ENCODE peak calls at places on chromosomes 13 and 19, in seven cellular contexts. B is H9, N is Calu3, D is natural killer cell, F is H1, G is thoracic aorta, I is ovary. O is an unnamed sample.

GRCh38 chr19:51131780-51132680 is 7.3 kb downstream of the SIGLEC9 start:
- DNase-seq in D (no peak), I (peak), N (no peak), B (no peak), G (no peak), F (no peak), O (no peak)

GRCh38 chr13:40152145-40152544 is 496.7 kb downstream of the COG6 start:
- DNase-seq in B (no peak), N (peak), F (no peak), G (peak), I (no peak), D (no peak), O (no peak)

GRCh38 chr19:50658438-50659317 is 9.4 kb downstream of the C19orf81 start:
- DNase-seq in D (peak), N (no peak), B (peak), G (no peak), I (peak), F (peak), O (peak)

GRCh38 chr13:74930402-74931165 is 551.4 kb downstream of the TBC1D4 start:
- DNase-seq in G (no peak), N (no peak), F (no peak), D (no peak), B (no peak), I (no peak), O (no peak)

GRCh38 chr13:94968040-94968756 is 255.9 kb upstream of the SOX21 start:
- DNase-seq in G (no peak), N (no peak), D (no peak), B (peak), I (peak), F (no peak), O (peak)

GRCh38 chr13:34731486-34731885 is 210.6 kb upstream of the NBEA start:
- DNase-seq in B (no peak), I (no peak), G (no peak), D (no peak), N (no peak), F (no peak), O (no peak)

GRCh38 chr19:22257916-22258315 is 28.3 kb upstream of the ZNF729 start:
- DNase-seq in G (no peak), D (no peak), B (no peak), I (no peak), N (no peak), F (no peak), O (no peak)

GRCh38 chr13:110218601-110219201 is 88.3 kb downstream of the COL4A1 start:
- DNase-seq in I (no peak), F (no peak), B (no peak), G (no peak), N (no peak), D (no peak), O (no peak)

GRCh38 chr13:40777166-40777956 is 6.4 kb upstream of the MRPS31 start:
- DNase-seq in D (peak), I (no peak), N (peak), G (no peak), F (no peak), B (peak), O (peak)

GRCh38 chr19:33147538-33147937 is 15.6 kb downstream of the WDR88 start:
- DNase-seq in I (no peak), D (no peak), G (no peak), N (no peak), B (no peak), F (no peak), O (no peak)

GRCh38 chr19:48862827-48863226 is 5.6 kb downstream of the PLEKHA4 start:
- DNase-seq in G (no peak), D (no peak), B (no peak), F (no peak), I (no peak), N (no peak), O (no peak)

GRCh38 chr19:29285187-29285687 is 72.3 kb upstream of the UQCRFS1 start:
- DNase-seq in D (no peak), G (no peak), F (no peak), N (no peak), B (no peak), I (no peak), O (no peak)

GRCh38 chr13:51764184-51765141 is 39.5 kb downstream of the DHRS12 start:
- DNase-seq in N (peak), I (peak), G (no peak), B (no peak), D (peak), F (no peak), O (no peak)

GRCh38 chr19:4425531-4425930 is 23.1 kb downstream of the CHAF1A start:
- DNase-seq in D (no peak), B (no peak), F (no peak), N (no peak), G (no peak), I (no peak), O (no peak)

GRCh38 chr19:45076029-45076850 is at the start of gene ZNF296:
- DNase-seq in G (no peak), I (no peak), F (no peak), B (peak), D (peak), N (peak), O (peak)

GRCh38 chr19:13212759-13213330 is 62.6 kb downstream of the IER2 start:
- DNase-seq in G (no peak), F (no peak), I (peak), N (peak), D (peak), B (peak), O (peak)

GRCh38 chr13:59483441-59484116 is 680.1 kb downstream of the DIAPH3 start:
- DNase-seq in F (no peak), I (no peak), B (peak), G (no peak), N (no peak), D (no peak), O (no peak)

GRCh38 chr13:86792153-86792651 is 879.0 kb upstream of the SLITRK5 start:
- DNase-seq in F (no peak), D (no peak), N (no peak), I (no peak), G (no peak), B (peak), O (no peak)

GRCh38 chr13:112324121-112324520 is 52.0 kb upstream of the SPACA7 start:
- DNase-seq in B (no peak), I (no peak), N (no peak), F (no peak), D (no peak), G (no peak), O (no peak)

GRCh38 chr19:2042485-2043268 is 8.4 kb downstream of the MKNK2 start:
- DNase-seq in D (no peak), B (no peak), I (peak), N (no peak), G (no peak), F (no peak), O (no peak)

GRCh38 chr19:2044709-2045500 is 6.1 kb downstream of the MKNK2 start:
- DNase-seq in F (no peak), B (peak), G (no peak), D (no peak), N (no peak), I (peak), O (no peak)

GRCh38 chr19:2045501-2046045 is 5.5 kb downstream of the MKNK2 start:
- DNase-seq in I (no peak), G (no peak), F (no peak), D (no peak), N (no peak), B (no peak), O (no peak)

GRCh38 chr19:2043269-2043641 is 7.8 kb downstream of the MKNK2 start:
- DNase-seq in G (no peak), I (peak), N (no peak), D (no peak), B (no peak), F (no peak), O (no peak)

GRCh38 chr19:2043864-2044708 is 7.0 kb downstream of the MKNK2 start:
- DNase-seq in N (no peak), G (no peak), D (no peak), B (peak), I (peak), F (no peak), O (no peak)
- TF ChIP-seq CTCF in N (no peak), G (no peak), D (no peak), B (no peak), I (no peak), F (no peak), O (no peak)

GRCh38 chr13:28138012-28138755 is at the start of gene PAN3:
- DNase-seq in F (peak), N (peak), G (peak), B (peak), D (peak), I (peak), O (peak)
- TF ChIP-seq CTCF in F (no peak), N (no peak), G (no peak), B (no peak), D (peak), I (no peak), O (no peak)

GRCh38 chr13:80388506-80388905 is 47.6 kb upstream of the SPRY2 start:
- DNase-seq in D (no peak), B (no peak), N (no peak), G (no peak), I (no peak), F (no peak), O (no peak)
- TF ChIP-seq CTCF in D (no peak), B (no peak), N (no peak), G (no peak), I (no peak), F (no peak), O (no peak)

GRCh38 chr13:93248627-93249047 is 22.0 kb downstream of the GPC6 start:
- DNase-seq in I (no peak), F (no peak), D (no peak), N (peak), G (no peak), B (peak), O (peak)
- TF ChIP-seq CTCF in I (no peak), F (peak), D (no peak), N (no peak), G (peak), B (peak), O (peak)

DNA sequence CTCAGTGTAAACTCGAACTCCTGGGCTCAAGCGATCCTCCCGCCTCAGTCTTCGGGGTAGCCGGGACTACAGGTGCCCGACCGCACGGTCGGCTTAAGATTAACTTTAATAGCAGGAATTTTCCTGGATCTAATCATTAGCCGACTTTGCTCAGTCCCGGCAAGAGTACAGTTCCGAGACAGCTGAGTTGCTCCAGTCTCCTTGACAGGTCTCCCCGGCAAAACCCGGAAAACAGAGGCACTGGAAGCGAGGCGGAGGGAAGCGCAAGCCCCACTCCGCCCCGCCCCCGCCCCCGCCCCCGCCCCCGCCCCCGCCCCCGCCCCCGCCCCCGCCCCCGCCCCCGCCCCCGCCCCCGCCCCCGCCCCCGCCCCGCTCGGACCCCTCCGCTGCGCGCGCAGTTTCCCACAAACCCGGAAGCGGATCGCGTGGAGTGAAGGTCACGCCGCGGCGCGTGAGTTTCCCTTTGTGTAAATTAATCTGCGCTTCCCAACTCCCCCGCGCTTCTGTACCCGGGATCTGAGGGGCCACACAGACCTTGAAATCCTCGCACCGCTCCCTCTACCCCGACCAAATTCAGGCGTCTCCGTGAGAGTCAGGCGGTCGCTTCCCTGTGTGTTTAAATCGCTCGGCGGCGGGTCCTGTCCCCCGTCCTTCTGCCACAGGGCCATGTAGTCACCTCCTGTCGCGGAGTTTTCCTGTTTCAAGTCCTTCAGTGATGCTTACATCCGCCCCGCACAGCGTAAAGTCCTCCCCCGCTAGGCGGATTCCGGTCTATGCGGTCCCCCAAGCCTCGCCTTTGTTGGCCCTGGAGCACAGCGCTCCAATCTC is at the start of gene ZNF480:
- DNase-seq in I (peak), D (peak), N (peak), B (peak), F (peak), G (peak), O (peak)
- TF ChIP-seq CTCF in I (no peak), D (no peak), N (no peak), B (peak), F (no peak), G (no peak), O (no peak)

GRCh38 chr19:53177986-53178385 is 15.2 kb downstream of the ZNF665 start:
- DNase-seq in N (no peak), F (no peak), I (no peak), B (no peak), G (no peak), D (no peak), O (no peak)

GRCh38 chr19:53182202-53182601 is 11.0 kb downstream of the ZNF665 start:
- DNase-seq in G (no peak), I (no peak), B (no peak), F (no peak), N (no peak), D (no peak), O (no peak)

GRCh38 chr19:53183146-53183545 is 10.0 kb downstream of the ZNF665 start:
- DNase-seq in G (no peak), B (no peak), N (no peak), F (no peak), I (no peak), D (no peak), O (no peak)
- TF ChIP-seq CTCF in G (no peak), B (no peak), N (no peak), F (no peak), I (no peak), D (no peak), O (no peak)

O was measured in endothelial cell.